ENCODE peak calls at places on chromosomes 16 and 17, in eight cellular contexts. F is AG04449, B is kidney epithelial cell, D is glutamatergic neuron, T is heart left ventricle, R is lung, G is sigmoid colon, V is upper lobe of right lung. N is an unnamed sample.

GRCh38 chr16:48687421-48688038 is 77.5 kb upstream of the N4BP1 start:
- DNase-seq in D (peak), R (peak), V (no peak), T (peak), G (no peak), B (peak), F (peak), N (no peak)

GRCh38 chr16:46813611-46814010 is 17.4 kb downstream of the C16orf87 start:
- DNase-seq in R (no peak), D (no peak), B (no peak), T (no peak), V (no peak), F (no peak), G (no peak), N (no peak)

GRCh38 chr16:83838151-83838550 is 30.4 kb downstream of the HSBP1 start:
- DNase-seq in R (no peak), T (no peak), F (no peak), V (no peak), D (no peak), G (no peak), B (no peak), N (no peak)

GRCh38 chr16:77788196-77789084 is at the start of gene VAT1L:
- DNase-seq in D (peak), F (no peak), T (no peak), B (no peak), V (no peak), R (no peak), G (no peak), N (no peak)

GRCh38 chr17:78998311-78999055 is 11.1 kb downstream of the CANT1 start:
- DNase-seq in D (no peak), B (no peak), V (peak), T (peak), R (no peak), G (peak), F (no peak), N (peak)

GRCh38 chr17:79602621-79603020 is 8.2 kb downstream of the RBFOX3 start:
- DNase-seq in F (no peak), R (no peak), G (no peak), V (no peak), B (no peak), T (no peak), D (no peak), N (no peak)

GRCh38 chr16:75227361-75228142 is 8.8 kb downstream of the CTRB1 start:
- DNase-seq in R (no peak), D (no peak), B (no peak), V (peak), T (no peak), F (no peak), G (no peak), N (no peak)

GRCh38 chr16:81755915-81756644 is 23.0 kb upstream of the PLCG2 start:
- DNase-seq in G (no peak), T (peak), F (no peak), V (no peak), R (no peak), D (no peak), B (no peak), N (no peak)

GRCh38 chr16:47925811-47926460 is 229.9 kb downstream of the ABCC12 start:
- DNase-seq in F (no peak), R (no peak), D (no peak), B (no peak), G (no peak), V (no peak), T (no peak), N (no peak)

GRCh38 chr17:76121932-76122383 is 18.4 kb upstream of the EXOC7 start:
- DNase-seq in D (no peak), B (no peak), T (no peak), R (no peak), G (peak), V (no peak), F (no peak), N (no peak)

GRCh38 chr16:75256871-75257343 is 5.5 kb upstream of the BCAR1 start:
- DNase-seq in V (no peak), B (no peak), D (peak), G (peak), F (no peak), R (no peak), T (peak), N (no peak)

GRCh38 chr17:67068999-67069398 is 24.6 kb downstream of the CACNG1 start:
- DNase-seq in R (no peak), B (no peak), T (no peak), D (no peak), V (no peak), F (no peak), G (no peak), N (no peak)

GRCh38 chr17:46025060-46025459 is 26.0 kb downstream of the STH start:
- DNase-seq in T (no peak), B (no peak), R (no peak), F (no peak), V (no peak), G (no peak), D (no peak), N (no peak)

GRCh38 chr17:46026045-46026814 is 27.2 kb downstream of the STH start:
- DNase-seq in T (no peak), D (no peak), B (no peak), R (no peak), F (no peak), V (no peak), G (no peak), N (no peak)

GRCh38 chr17:46025510-46025909 is 26.5 kb downstream of the STH start:
- DNase-seq in F (no peak), D (no peak), T (no peak), G (no peak), R (no peak), B (no peak), V (no peak), N (no peak)

GRCh38 chr17:46023783-46024388 is 24.8 kb downstream of the STH start:
- DNase-seq in T (no peak), F (no peak), D (no peak), R (no peak), B (no peak), G (peak), V (peak), N (peak)

DNA sequence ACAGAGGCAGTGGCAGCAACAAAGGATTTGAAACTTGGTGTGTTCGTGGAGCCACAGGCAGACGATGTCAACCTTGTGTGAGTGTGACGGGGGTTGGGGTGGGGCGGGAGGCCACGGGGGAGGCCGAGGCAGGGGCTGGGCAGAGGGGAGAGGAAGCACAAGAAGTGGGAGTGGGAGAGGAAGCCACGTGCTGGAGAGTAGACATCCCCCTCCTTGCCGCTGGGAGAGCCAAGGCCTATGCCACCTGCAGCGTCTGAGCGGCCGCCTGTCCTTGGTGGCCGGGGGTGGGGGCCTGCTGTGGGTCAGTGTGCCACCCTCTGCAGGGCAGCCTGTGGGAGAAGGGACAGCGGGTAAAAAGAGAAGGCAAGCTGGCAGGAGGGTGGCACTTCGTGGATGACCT is 25.5 kb downstream of the STH start:
- DNase-seq in B (no peak), G (peak), T (no peak), F (no peak), R (no peak), D (no peak), V (no peak), N (peak)
- TF ChIP-seq CTCF in B (no peak), G (no peak), T (no peak), F (no peak), R (no peak), D (no peak), V (no peak), N (no peak)

DNA sequence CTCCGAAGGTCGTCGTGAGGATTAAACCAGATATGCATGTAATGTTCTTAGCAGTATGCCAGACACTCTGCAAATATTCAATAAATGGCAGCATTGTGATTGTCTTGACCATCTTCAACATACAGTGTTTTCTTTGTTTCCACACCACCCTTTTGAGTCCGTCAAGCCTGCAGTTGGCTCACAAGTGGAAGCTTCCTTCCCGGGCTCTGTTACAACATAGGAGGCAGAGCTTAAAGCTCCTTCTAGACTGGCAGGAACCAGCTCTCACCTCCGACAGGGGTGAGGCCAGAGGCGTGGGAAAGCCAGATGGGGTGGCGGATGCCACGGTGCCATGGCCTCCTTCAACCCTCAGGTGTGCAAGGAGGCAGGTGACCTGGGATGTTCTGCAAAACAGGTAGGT is 138.3 kb downstream of the FOXL1 start:
- DNase-seq in G (no peak), R (no peak), F (no peak), D (no peak), V (no peak), T (no peak), B (no peak), N (no peak)
- TF ChIP-seq CTCF in G (no peak), R (no peak), F (no peak), D (no peak), V (no peak), T (no peak), B (no peak), N (no peak)

GRCh38 chr16:5415123-5415522 is 317.5 kb upstream of the EEF2KMT start:
- DNase-seq in B (no peak), G (no peak), F (no peak), D (no peak), R (no peak), V (no peak), T (no peak), N (no peak)

GRCh38 chr16:5416013-5416412 is 318.4 kb upstream of the EEF2KMT start:
- DNase-seq in V (no peak), B (no peak), F (no peak), R (no peak), D (no peak), G (no peak), T (no peak), N (no peak)

GRCh38 chr16:5412721-5413120 is 315.1 kb upstream of the EEF2KMT start:
- DNase-seq in F (no peak), B (no peak), V (no peak), D (peak), R (no peak), T (no peak), G (no peak), N (no peak)
- TF ChIP-seq CTCF in F (no peak), B (no peak), V (no peak), D (no peak), R (no peak), T (no peak), G (no peak), N (no peak)

DNA sequence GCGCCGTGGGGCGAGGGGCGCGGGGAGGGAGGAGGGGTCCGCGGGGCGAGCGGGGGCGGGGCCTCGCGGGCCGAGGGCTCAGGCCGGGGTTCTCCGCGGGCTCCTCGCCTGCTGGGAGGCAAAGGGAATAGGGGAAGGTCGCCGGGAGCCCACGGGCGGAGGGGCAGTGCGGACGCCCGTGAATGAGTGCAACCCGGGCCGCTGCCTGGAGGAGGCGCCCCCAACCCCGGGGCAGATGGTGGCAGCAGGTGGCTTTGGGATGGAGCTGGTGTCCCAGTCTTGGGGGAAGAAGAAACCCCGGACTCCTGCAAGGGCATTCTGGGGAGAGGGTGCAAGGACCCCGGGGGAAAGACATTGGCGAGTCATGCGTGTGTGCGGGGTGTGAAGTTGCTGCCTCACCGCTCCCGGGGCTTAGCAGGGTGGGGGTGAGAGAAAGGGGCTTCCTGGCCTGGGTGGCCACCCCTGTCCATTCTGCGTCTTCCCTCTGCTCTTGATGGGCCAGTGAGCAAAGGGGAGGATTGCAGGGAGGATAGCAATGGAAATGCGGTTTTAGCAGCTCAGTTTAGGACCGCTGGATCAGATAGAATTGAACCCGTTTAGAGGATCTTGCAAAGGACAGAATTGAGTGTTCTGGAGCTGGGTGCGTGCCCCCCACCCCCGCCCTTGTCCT is 508 bp downstream of the KIAA0513 start:
- DNase-seq in D (peak), R (no peak), G (no peak), F (no peak), B (no peak), T (no peak), V (peak), N (no peak)
- TF ChIP-seq CTCF in D (peak), R (no peak), G (no peak), F (peak), B (peak), T (no peak), V (peak), N (no peak)

GRCh38 chr16:50316102-50316847 is 49.9 kb downstream of the ADCY7 start:
- DNase-seq in F (no peak), G (no peak), V (no peak), D (no peak), T (no peak), B (no peak), R (no peak), N (no peak)
- TF ChIP-seq CTCF in F (no peak), G (no peak), V (no peak), D (no peak), T (no peak), B (no peak), R (no peak), N (no peak)

N was measured in breast epithelium.